ENCODE peak calls at places on chromosomes 5 and 9, in five cellular contexts. K is IMR-90, R is left ventricle myocardium inferior, H is GM06990, E is heart right ventricle. F is an unnamed sample.

GRCh38 chr5:100691545-100691944 is 156.4 kb downstream of the FAM174A start:
- DNase-seq in H (no peak), R (no peak), E (no peak), K (peak), F (no peak)

GRCh38 chr5:54571462-54571861 is 53.9 kb downstream of the SNX18 start:
- DNase-seq in K (no peak), R (no peak), H (no peak), E (no peak), F (no peak)

GRCh38 chr5:153601377-153601776 is 110.9 kb downstream of the GRIA1 start:
- DNase-seq in K (no peak), E (no peak), R (no peak), H (no peak), F (no peak)

GRCh38 chr5:65774346-65774745 is 52.3 kb downstream of the NLN start:
- DNase-seq in E (no peak), H (no peak), R (no peak), K (peak), F (peak)

GRCh38 chr5:9653811-9654210 is 23.7 kb upstream of the TAS2R1 start:
- DNase-seq in K (peak), R (peak), H (peak), E (peak), F (peak)

GRCh38 chr5:143312822-143313221 is 90.7 kb downstream of the NR3C1 start:
- DNase-seq in R (no peak), H (no peak), E (no peak), K (no peak), F (no peak)

GRCh38 chr5:7412369-7412768 is 16.4 kb downstream of the ADCY2 start:
- DNase-seq in E (no peak), H (no peak), K (no peak), R (no peak), F (no peak)

GRCh38 chr5:135203593-135204036 is 169.6 kb upstream of the PITX1 start:
- DNase-seq in R (no peak), E (no peak), K (no peak), H (no peak), F (peak)

GRCh38 chr5:96537386-96537785 is 104.3 kb upstream of the PCSK1 start:
- DNase-seq in H (no peak), K (peak), E (no peak), R (no peak), F (peak)

GRCh38 chr9:98861881-98862501 is 54.5 kb downstream of the GALNT12 start:
- DNase-seq in K (peak), R (no peak), E (no peak), H (no peak), F (peak)

GRCh38 chr9:92718086-92719001 is 46.3 kb downstream of the BICD2 start:
- DNase-seq in R (no peak), E (no peak), H (no peak), K (no peak), F (no peak)

GRCh38 chr5:101390317-101390908 is 487.3 kb upstream of the ST8SIA4 start:
- DNase-seq in H (no peak), R (no peak), K (peak), E (peak), F (peak)

GRCh38 chr5:73706963-73707362 is 81.0 kb downstream of the ARHGEF28 start:
- DNase-seq in E (no peak), R (no peak), H (no peak), K (peak), F (no peak)

GRCh38 chr5:113271015-113271414 is 163.8 kb downstream of the TSSK1B start:
- DNase-seq in H (no peak), E (no peak), R (no peak), K (peak), F (peak)

GRCh38 chr9:13815001-13815400 is 498.9 kb downstream of the NFIB start:
- DNase-seq in K (no peak), E (no peak), H (no peak), R (no peak), F (no peak)

GRCh38 chr5:172666251-172666650 is 25.2 kb downstream of the NEURL1B start:
- DNase-seq in E (no peak), R (no peak), K (peak), H (no peak), F (peak)

GRCh38 chr5:78424680-78425079 is 64.3 kb downstream of the SCAMP1 start:
- DNase-seq in H (no peak), R (no peak), E (no peak), K (no peak), F (no peak)

GRCh38 chr5:121763674-121764073 is 88.0 kb upstream of the FTMT start:
- DNase-seq in H (no peak), K (no peak), E (no peak), R (no peak), F (no peak)

GRCh38 chr9:124708070-124708469 is 63.0 kb downstream of the NR6A1 start:
- DNase-seq in R (no peak), K (no peak), E (no peak), H (no peak), F (no peak)

GRCh38 chr5:140325486-140325885 is 20.9 kb downstream of the HBEGF start:
- DNase-seq in K (no peak), E (no peak), R (no peak), H (no peak), F (no peak)

GRCh38 chr5:81151546-81151945 is 81.6 kb upstream of the CKMT2 start:
- DNase-seq in H (no peak), R (no peak), K (peak), E (no peak), F (peak)

GRCh38 chr9:130017035-130017909 is 25.7 kb downstream of the FNBP1 start:
- DNase-seq in K (peak), E (no peak), R (no peak), H (no peak), F (no peak)

GRCh38 chr9:81292056-81292805 is 397.1 kb downstream of the TLE1 start:
- DNase-seq in H (no peak), K (no peak), R (no peak), E (no peak), F (no peak)

GRCh38 chr5:172913117-172913850 is 45.9 kb upstream of the RPL26L1 start:
- DNase-seq in R (no peak), H (no peak), E (no peak), K (no peak), F (no peak)

GRCh38 chr5:126659805-126660483 is 59.2 kb downstream of the PHAX start:
- DNase-seq in H (no peak), E (no peak), R (no peak), K (no peak), F (no peak)

GRCh38 chr5:145158654-145159199 is 676.4 kb downstream of the PRELID2 start:
- DNase-seq in H (no peak), E (no peak), R (no peak), K (no peak), F (no peak)

GRCh38 chr9:78365979-78366697 is 69.2 kb downstream of the PSAT1 start:
- DNase-seq in E (no peak), R (no peak), K (peak), H (no peak), F (peak)

GRCh38 chr9:128819716-128820664 is 1.7 kb downstream of the ENDOG start:
- DNase-seq in R (peak), H (no peak), E (peak), K (no peak), F (no peak)

GRCh38 chr5:149015561-149015960 is 47.3 kb downstream of the SH3TC2 start:
- DNase-seq in H (no peak), R (no peak), K (no peak), E (no peak), F (no peak)

GRCh38 chr5:148855249-148856008 is 29.0 kb downstream of the ADRB2 start:
- DNase-seq in E (no peak), K (no peak), R (no peak), H (no peak), F (peak)

GRCh38 chr9:118829334-118829733 is 539.9 kb downstream of the BRINP1 start:
- DNase-seq in H (no peak), K (no peak), E (no peak), R (no peak), F (peak)

GRCh38 chr5:91070761-91071429 is 312.2 kb downstream of the ARRDC3 start:
- DNase-seq in H (no peak), E (no peak), K (no peak), R (no peak), F (no peak)

GRCh38 chr5:133234911-133235310 is 183.1 kb downstream of the HSPA4 start:
- DNase-seq in R (no peak), E (no peak), K (no peak), H (no peak), F (no peak)

GRCh38 chr5:27328480-27328879 is 290.1 kb upstream of the CDH9 start:
- DNase-seq in R (no peak), H (no peak), E (no peak), K (peak), F (peak)

GRCh38 chr9:38068616-38068865 is 486 bp downstream of the SHB start:
- DNase-seq in H (no peak), E (no peak), R (no peak), K (peak), F (peak)

GRCh38 chr9:129748249-129748648 is 4.6 kb downstream of the PTGES start:
- DNase-seq in E (no peak), R (no peak), K (peak), H (no peak), F (peak)

GRCh38 chr5:35478856-35479682 is 138.6 kb upstream of the SPEF2 start:
- DNase-seq in R (no peak), K (peak), H (no peak), E (no peak), F (peak)

GRCh38 chr9:94936411-94936810 is 209.9 kb downstream of the AOPEP start:
- DNase-seq in R (no peak), K (peak), E (no peak), H (no peak), F (no peak)

GRCh38 chr5:57503433-57503832 is 20.8 kb upstream of the ACTBL2 start:
- DNase-seq in E (no peak), K (no peak), R (no peak), H (no peak), F (no peak)

GRCh38 chr5:85814596-85814995 is 803.1 kb upstream of the COX7C start:
- DNase-seq in R (no peak), H (no peak), K (no peak), E (no peak), F (no peak)

GRCh38 chr5:159971931-159972461 is 36.9 kb upstream of the TTC1 start:
- DNase-seq in E (no peak), R (no peak), K (no peak), H (no peak), F (no peak)
- TF ChIP-seq CTCF in E (no peak), R (no peak), K (no peak), H (no peak), F (no peak)

GRCh38 chr5:163473613-163474243 is 13.3 kb downstream of the HMMR start:
- DNase-seq in E (no peak), H (no peak), R (no peak), K (no peak), F (peak)
- TF ChIP-seq CTCF in E (no peak), H (peak), R (peak), K (peak), F (peak)

GRCh38 chr5:151740958-151741373 is 17.5 kb downstream of the ATOX1 start:
- DNase-seq in H (no peak), E (no peak), K (peak), R (no peak), F (no peak)
- TF ChIP-seq CTCF in H (no peak), E (peak), K (no peak), R (peak), F (no peak)

GRCh38 chr9:106560540-106560939 is 302.4 kb upstream of the ZNF462 start:
- DNase-seq in R (no peak), K (no peak), H (no peak), E (no peak), F (no peak)

DNA sequence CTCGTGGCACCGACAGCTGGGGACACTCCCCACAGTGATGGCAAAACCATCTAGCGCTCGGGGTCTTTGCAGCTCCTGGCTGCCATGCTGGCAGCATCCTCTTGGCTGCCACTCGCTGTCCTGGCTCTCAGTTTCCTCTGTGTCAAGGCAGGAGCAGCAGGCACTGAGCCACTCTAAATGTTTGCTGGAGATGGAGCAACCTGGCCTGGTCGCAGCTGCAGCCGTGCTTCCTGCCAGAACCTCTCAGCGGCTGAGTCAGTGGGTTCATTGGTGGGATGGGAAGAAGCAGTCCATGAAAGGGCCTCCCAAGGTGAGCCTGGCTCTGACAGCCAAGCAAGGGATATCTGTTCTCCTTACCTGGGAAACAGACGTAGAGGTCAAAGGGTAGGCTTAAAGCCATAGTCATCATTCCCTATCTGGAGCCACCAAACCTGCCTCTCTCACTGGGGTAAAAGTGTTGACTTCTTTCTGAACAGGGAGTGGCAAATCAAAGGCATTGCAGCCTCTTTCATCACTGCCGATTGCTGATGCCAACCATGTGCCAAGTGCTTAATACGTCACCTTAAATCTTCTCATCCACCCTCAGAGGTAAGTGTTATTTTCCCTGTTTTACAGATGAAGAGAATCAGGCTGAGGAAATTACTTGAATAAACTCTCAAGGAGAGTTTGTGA is 304.8 kb upstream of the ZNF462 start:
- DNase-seq in K (no peak), R (no peak), H (no peak), E (no peak), F (no peak)
- TF ChIP-seq CTCF in K (no peak), R (no peak), H (no peak), E (no peak), F (no peak)

DNA sequence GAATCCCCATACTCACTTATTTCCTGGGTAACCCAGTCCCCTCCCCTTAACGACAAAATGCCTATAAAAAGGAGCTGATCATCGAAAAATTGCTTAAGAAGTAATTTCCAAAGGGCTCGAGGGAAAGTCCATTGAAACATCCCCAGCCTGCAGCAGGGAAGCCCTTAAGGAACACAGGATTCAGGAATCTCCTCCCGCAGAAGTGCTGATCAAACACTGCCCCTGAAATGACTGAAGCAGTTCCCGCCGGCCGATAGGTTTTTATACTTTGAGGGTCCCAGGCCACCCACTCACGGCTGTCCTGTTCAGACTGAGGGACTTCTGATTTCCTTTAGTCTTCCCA is 620 bp upstream of the ZNF79 start:
- DNase-seq in E (no peak), H (no peak), R (no peak), K (no peak), F (no peak)
- TF ChIP-seq CTCF in E (no peak), H (no peak), R (no peak), K (no peak), F (no peak)